ENCODE peak calls at places on chromosomes 5 and 9, in four cellular contexts. L is AG20443, V is neural crest cell, P is Caki2. G is an unnamed sample.

GRCh38 chr5:129904667-129905466 is 602 bp downstream of the CHSY3 start:
- DNase-seq in V (peak), P (no peak), L (peak), G (no peak)

GRCh38 chr9:71446499-71447411 is 321.6 kb downstream of the CEMIP2 start:
- DNase-seq in P (peak), V (peak), L (peak), G (peak)

GRCh38 chr9:77158772-77159513 is 18.4 kb upstream of the VPS13A start:
- DNase-seq in L (peak), P (no peak), V (no peak), G (no peak)

GRCh38 chr5:158384535-158385421 is 525.8 kb upstream of the CLINT1 start:
- DNase-seq in L (peak), V (no peak), P (peak), G (peak)

GRCh38 chr9:79929285-79929684 is 357.5 kb downstream of the TLE4 start:
- DNase-seq in P (no peak), L (no peak), V (no peak), G (no peak)

GRCh38 chr9:26477963-26478362 is 414.6 kb downstream of the CAAP1 start:
- DNase-seq in V (no peak), L (no peak), P (no peak), G (no peak)

GRCh38 chr9:68523367-68523936 is 17.2 kb downstream of the TMEM252 start:
- DNase-seq in P (no peak), V (no peak), L (no peak), G (no peak)

GRCh38 chr5:88140396-88140862 is 128.2 kb downstream of the TMEM161B start:
- DNase-seq in P (no peak), V (peak), L (no peak), G (no peak)

GRCh38 chr5:109322694-109323093 is 87.1 kb downstream of the PJA2 start:
- DNase-seq in L (no peak), P (no peak), V (no peak), G (no peak)

GRCh38 chr5:93748875-93749397 is 7.5 kb upstream of the POU5F2 start:
- DNase-seq in P (no peak), L (no peak), V (no peak), G (no peak)

GRCh38 chr5:88545348-88545747 is 276.7 kb upstream of the TMEM161B start:
- DNase-seq in V (no peak), L (no peak), P (no peak), G (no peak)

GRCh38 chr5:158287643-158288228 is 428.8 kb upstream of the CLINT1 start:
- DNase-seq in V (no peak), P (peak), L (peak), G (peak)

GRCh38 chr9:137444106-137444790 is 3.1 kb upstream of the ENTPD8 start:
- DNase-seq in V (no peak), P (no peak), L (no peak), G (no peak)

GRCh38 chr9:99162759-99163364 is 57.9 kb downstream of the TGFBR1 start:
- DNase-seq in L (peak), V (no peak), P (peak), G (peak)

GRCh38 chr5:29150840-29151239 is 2042.6 kb upstream of the CDH6 start:
- DNase-seq in P (no peak), L (no peak), V (no peak), G (no peak)

GRCh38 chr5:172699999-172700685 is 59.1 kb downstream of the NEURL1B start:
- DNase-seq in V (no peak), L (no peak), P (no peak), G (no peak)

GRCh38 chr5:66171349-66172344 is 27.5 kb downstream of the SREK1 start:
- DNase-seq in V (no peak), L (peak), P (peak), G (peak)